ENCODE peak calls at places on chromosomes 12 and 14, in four cellular contexts. Y is prostate gland, P is breast epithelium, N is transverse colon. X is an unnamed sample.

GRCh38 chr12:6684609-6685008 is 4.6 kb downstream of the ZNF384 start:
- DNase-seq in Y (no peak), P (no peak), N (no peak), X (peak)

GRCh38 chr14:52124791-52125661 is 56.2 kb upstream of the NID2 start:
- DNase-seq in Y (no peak), P (no peak), N (no peak), X (no peak)

GRCh38 chr14:31038521-31039166 is 12.5 kb upstream of the STRN3 start:
- DNase-seq in Y (no peak), P (no peak), N (no peak), X (peak)

GRCh38 chr14:22319526-22320352 is 269.3 kb downstream of the DAD1 start:
- DNase-seq in Y (peak), P (no peak), N (peak), X (peak)

GRCh38 chr14:29320261-29320660 is 553.7 kb downstream of the FOXG1 start:
- DNase-seq in Y (no peak), P (no peak), N (no peak), X (no peak)

GRCh38 chr14:101105045-101105444 is 201.5 kb upstream of the RTL1 start:
- DNase-seq in Y (no peak), P (no peak), N (no peak), X (no peak)

GRCh38 chr12:114762490-114763110 is 78.6 kb upstream of the TBX3 start:
- DNase-seq in Y (no peak), P (no peak), N (no peak), X (no peak)

GRCh38 chr14:30527196-30527595 is 31.8 kb upstream of the G2E3 start:
- DNase-seq in Y (no peak), P (no peak), N (no peak), X (peak)

GRCh38 chr14:34873591-34874385 is 1.4 kb downstream of the BAZ1A start:
- DNase-seq in Y (peak), P (peak), N (peak), X (peak)

GRCh38 chr12:11016937-11017336 is 5.5 kb downstream of the TAS2R19 start:
- DNase-seq in Y (no peak), P (no peak), N (peak), X (no peak)

GRCh38 chr12:65935906-65936528 is 111.7 kb downstream of the HMGA2 start:
- DNase-seq in Y (no peak), P (no peak), N (no peak), X (no peak)
- TF ChIP-seq POLR2A in Y (no peak), P (no peak), N (no peak), X (no peak)

DNA sequence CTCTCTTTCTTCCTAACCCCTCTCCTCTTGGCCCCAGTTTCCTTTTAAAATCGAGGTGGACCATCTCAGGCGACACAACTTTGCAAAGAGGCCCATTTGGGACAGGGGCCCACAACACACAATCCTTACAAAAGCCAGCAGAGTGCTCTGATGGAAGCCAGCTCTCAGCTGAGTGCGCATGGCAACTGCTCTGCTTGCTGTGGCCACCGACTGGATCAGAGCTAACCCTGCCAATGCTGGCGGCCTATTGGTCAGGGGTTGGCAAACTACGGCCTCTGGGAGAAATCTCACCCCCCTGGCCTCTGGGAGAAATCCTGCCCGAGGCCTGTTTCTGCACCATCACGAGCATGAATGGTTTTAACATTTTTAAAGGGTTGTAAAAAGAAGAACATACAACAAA is 55.0 kb downstream of the AMN start:
- DNase-seq in Y (peak), P (no peak), N (no peak), X (no peak)
- TF ChIP-seq POLR2A in Y (no peak), P (no peak), N (no peak), X (no peak)

DNA sequence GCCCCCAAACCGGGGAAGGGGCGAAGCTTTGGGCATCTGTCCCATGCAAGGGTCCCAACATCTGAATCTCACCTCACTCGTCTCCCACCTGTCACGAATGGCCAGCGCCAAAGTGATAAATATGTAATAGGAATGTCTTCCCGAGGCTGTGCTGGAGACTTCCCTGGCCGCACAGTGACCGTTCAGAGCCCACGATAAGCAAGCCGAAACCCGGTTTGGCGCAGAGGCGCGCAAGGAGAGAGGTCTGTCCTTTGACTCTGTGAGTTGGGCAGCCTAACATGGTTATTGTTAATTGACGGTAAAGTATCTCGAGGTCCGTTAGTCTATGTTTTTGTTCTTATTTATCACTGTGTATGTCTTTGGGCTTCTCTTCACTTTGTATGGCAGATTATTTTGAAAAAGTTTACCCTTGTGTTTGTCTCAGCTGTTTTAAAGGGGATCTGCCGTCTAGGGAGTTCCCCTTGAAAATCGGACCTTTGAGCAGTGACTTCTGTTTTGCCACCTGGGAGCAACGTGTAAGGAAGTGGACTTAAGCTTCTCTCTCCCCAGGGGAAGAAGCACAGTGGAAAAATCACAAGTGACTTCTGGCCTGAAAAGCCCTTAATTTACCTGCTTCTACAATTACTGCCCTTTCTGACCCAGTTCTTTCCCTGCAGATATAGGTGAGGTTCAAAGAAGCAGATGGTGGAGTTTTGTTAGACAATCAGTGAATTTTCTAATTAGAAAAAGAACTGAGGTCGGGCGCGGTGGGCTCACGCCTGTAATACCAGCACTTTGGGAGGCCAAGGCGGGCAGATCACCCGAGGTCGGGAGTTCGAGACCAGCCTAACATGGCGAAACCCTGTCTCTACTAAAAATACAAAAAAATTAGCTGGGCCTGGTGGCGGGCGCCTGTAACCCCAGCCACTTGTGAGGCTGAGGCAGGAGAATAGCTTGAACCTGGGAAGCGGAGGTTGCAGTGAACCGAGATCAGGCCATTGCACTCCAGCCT is 1.1 kb upstream of the TM9SF1 start:
- DNase-seq in Y (no peak), P (no peak), N (no peak), X (peak)
- TF ChIP-seq POLR2A in Y (no peak), P (no peak), N (no peak), X (no peak)

DNA sequence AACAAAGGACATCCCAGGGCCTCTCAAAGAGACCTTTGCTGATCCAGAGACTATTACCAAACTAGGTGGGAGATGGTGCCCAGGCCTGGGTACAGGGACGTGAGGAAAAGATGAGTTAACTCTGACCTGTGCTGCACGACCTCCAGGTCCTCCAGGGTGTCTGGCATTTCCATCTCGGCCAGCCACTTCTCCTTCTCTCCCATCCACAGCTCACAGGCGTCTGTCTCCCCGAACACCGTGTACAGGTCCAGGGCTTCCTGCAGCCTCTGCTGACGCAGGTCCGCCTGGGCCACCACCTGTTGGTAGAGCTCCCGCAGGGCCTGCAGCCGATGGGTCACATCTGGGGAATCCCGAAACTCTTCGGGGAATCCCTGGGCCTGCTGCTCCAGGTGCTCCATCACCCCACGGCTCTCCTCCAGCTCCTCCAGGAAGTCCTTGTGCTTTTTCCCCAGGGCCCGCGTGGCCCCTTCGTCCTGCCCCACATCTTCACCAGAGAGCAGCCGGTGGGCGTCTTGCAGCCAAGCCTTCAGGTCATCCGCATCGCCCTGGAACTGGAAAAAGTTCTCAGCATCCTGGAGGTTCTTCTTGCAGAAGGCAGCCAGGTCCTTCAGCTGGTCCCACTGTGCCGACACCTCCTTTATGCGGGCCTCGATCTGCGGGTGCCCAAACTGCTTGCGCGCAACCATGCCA is 86.7 kb downstream of the SPTB start:
- DNase-seq in Y (no peak), P (no peak), N (no peak), X (no peak)
- TF ChIP-seq POLR2A in Y (no peak), P (no peak), N (no peak), X (no peak)

DNA sequence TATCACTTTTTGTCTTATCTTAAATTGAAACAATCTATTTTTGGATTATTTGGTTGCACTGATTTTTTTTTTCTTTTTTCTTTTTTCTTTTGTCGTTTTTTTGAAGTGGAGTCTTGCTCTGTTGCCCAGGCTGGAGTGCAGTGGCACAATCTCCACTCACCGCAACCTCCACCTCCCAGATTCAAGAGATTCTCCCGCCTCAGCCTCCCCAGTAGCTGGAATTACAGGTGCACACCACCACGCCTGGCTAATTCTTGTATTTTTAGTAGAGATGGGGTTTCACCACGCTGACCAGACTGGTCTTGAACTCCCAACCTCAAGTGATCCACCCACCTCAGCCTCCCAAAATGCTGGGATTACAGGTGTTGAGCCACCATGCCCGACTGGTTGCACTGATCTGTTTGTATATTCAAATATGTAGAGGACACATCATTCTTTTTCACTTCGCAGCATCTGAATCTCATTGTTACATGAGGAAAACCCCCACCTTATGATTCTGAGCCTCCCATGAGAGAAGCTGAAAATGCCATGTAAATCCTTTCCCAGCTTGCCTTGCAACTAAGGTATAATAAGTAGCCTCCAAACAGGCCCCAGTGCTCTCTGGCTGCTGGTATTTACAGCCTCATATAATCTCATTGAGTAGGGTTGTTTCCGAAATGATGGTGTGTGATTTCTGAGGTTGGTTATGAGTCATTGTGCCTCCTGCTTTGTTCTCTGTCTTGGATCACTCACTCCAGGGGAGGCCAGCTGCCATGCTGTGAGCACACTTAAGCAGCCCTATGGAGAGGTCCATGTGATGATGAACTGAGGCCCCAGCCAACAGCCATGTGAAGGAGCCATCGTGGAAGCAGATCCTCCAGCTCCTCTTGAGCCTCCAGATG is 5.2 kb upstream of the HSP90B1 start:
- DNase-seq in Y (no peak), P (no peak), N (no peak), X (no peak)
- TF ChIP-seq POLR2A in Y (no peak), P (no peak), N (no peak), X (no peak)

DNA sequence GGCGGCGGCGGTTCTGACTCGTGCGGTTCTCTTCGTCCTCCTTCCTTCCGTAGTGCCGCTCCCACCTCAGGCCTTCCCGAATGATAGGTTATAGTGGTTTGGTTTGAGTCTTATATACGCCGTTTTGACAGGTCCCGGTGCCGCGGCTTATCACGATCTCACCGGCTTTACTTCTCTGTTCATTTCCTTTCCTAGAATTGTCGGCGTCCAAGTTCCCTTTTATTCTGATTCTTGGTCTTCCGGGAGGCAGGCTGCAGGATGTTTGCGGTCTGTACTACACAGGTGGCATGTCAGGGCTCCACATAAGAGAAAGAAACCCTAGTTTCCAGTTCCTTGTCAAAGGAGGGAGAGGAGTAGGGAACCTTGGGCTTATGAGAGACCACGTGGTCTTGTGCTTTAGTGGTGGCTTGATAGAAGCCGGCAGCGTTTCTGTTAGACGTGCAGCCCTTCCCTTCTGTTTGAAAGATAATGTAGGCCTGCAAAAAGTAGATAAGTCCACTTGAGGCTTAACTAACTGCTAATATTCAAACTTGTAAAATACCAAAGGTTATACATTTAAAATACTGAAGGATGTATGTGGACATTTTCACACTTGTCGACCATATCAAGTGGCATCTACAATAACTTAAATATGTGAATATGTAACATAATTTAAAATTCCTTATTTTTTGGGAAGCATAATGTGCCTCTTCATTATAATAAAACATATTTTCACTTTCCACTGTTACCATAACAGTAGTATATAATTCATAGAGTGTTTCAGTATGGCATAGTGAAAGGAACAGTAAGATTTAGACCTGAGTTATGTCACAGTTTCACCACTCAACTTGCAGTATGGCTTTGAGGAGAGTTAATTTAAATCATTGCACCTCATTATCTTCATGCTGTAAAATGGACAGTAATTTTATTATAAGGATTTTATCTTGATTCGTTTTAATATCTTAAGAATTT is 804 bp downstream of the USP15 start:
- DNase-seq in Y (peak), P (no peak), N (peak), X (peak)
- TF ChIP-seq POLR2A in Y (no peak), P (no peak), N (no peak), X (peak)

GRCh38 chr12:106081606-106082005 is 57.1 kb downstream of the NUAK1 start:
- DNase-seq in Y (no peak), P (no peak), N (no peak), X (no peak)
- TF ChIP-seq POLR2A in Y (no peak), P (no peak), N (no peak), X (no peak)

X was measured in erythroblast.